ENCODE peak calls at places on chromosomes 7 and 10, in five cellular contexts. One of them, this sample, is unnamed. For H3K27me3 and H3K4me1, the result is how much of the 10 kb centered on the place peaks cover.

GRCh38 chr10:96851281-96851680 is 19.2 kb downstream of the LCOR start:
- DNase-seq in adrenal gland: no peak
- DNase-seq in fibroblast of lung: no peak
- DNase-seq in Peyer's patch: no peak
- DNase-seq in astrocyte: no peak
- DNase-seq in this sample: no peak

GRCh38 chr7:66557214-66558200 is 71.2 kb upstream of the KCTD7 start:
- DNase-seq in adrenal gland: peak
- DNase-seq in fibroblast of lung: peak
- DNase-seq in Peyer's patch: peak
- DNase-seq in astrocyte: no peak
- DNase-seq in this sample: peak

GRCh38 chr10:130043491-130043890 is 67.1 kb downstream of the C10orf143 start:
- DNase-seq in adrenal gland: no peak
- DNase-seq in fibroblast of lung: no peak
- DNase-seq in Peyer's patch: no peak
- DNase-seq in astrocyte: no peak
- DNase-seq in this sample: no peak

GRCh38 chr10:3906511-3907111 is 121.6 kb upstream of the KLF6 start:
- DNase-seq in adrenal gland: no peak
- DNase-seq in fibroblast of lung: peak
- DNase-seq in Peyer's patch: no peak
- DNase-seq in astrocyte: peak
- DNase-seq in this sample: no peak

GRCh38 chr10:87551324-87551723 is 46.6 kb downstream of the MINPP1 start:
- DNase-seq in adrenal gland: no peak
- DNase-seq in fibroblast of lung: peak
- DNase-seq in Peyer's patch: no peak
- DNase-seq in astrocyte: peak
- DNase-seq in this sample: no peak

GRCh38 chr10:61877882-61878281 is 23.6 kb upstream of the ARID5B start:
- DNase-seq in adrenal gland: no peak
- DNase-seq in fibroblast of lung: no peak
- DNase-seq in Peyer's patch: no peak
- DNase-seq in astrocyte: no peak
- DNase-seq in this sample: no peak

GRCh38 chr10:46006219-46006618 is 24.2 kb downstream of the NCOA4 start:
- DNase-seq in adrenal gland: no peak
- DNase-seq in fibroblast of lung: peak
- DNase-seq in Peyer's patch: no peak
- DNase-seq in astrocyte: peak
- DNase-seq in this sample: no peak

GRCh38 chr10:125495386-125495785 is 187.6 kb downstream of the TEX36 start:
- DNase-seq in adrenal gland: no peak
- DNase-seq in fibroblast of lung: no peak
- DNase-seq in Peyer's patch: no peak
- DNase-seq in astrocyte: no peak
- DNase-seq in this sample: no peak

GRCh38 chr7:19958309-19958896 is 185.0 kb upstream of the TMEM196 start:
- DNase-seq in adrenal gland: no peak
- DNase-seq in fibroblast of lung: peak
- DNase-seq in Peyer's patch: no peak
- DNase-seq in astrocyte: peak
- DNase-seq in this sample: no peak

GRCh38 chr7:35038340-35038738 is 1.1 kb upstream of the DPY19L1 start:
- DNase-seq in adrenal gland: peak
- DNase-seq in fibroblast of lung: no peak
- DNase-seq in Peyer's patch: no peak
- DNase-seq in astrocyte: no peak
- DNase-seq in this sample: no peak

GRCh38 chr7:139035588-139036353 is at the start of gene ZC3HAV1L:
- DNase-seq in adrenal gland: peak
- DNase-seq in fibroblast of lung: peak
- DNase-seq in Peyer's patch: no peak
- DNase-seq in astrocyte: peak
- DNase-seq in this sample: peak

GRCh38 chr10:78777466-78778256 is 291.1 kb upstream of the ZMIZ1 start:
- DNase-seq in adrenal gland: no peak
- DNase-seq in fibroblast of lung: peak
- DNase-seq in Peyer's patch: no peak
- DNase-seq in astrocyte: no peak
- DNase-seq in this sample: peak

GRCh38 chr7:8785081-8785480 is 351.7 kb downstream of the NXPH1 start:
- DNase-seq in adrenal gland: no peak
- DNase-seq in fibroblast of lung: no peak
- DNase-seq in Peyer's patch: no peak
- DNase-seq in astrocyte: no peak
- DNase-seq in this sample: no peak

GRCh38 chr10:110820321-110820814 is 51.4 kb upstream of the PDCD4 start:
- DNase-seq in adrenal gland: peak
- DNase-seq in fibroblast of lung: peak
- DNase-seq in Peyer's patch: no peak
- DNase-seq in astrocyte: peak
- DNase-seq in this sample: peak

GRCh38 chr7:16940777-16941176 is 59.0 kb upstream of the AGR3 start:
- DNase-seq in adrenal gland: no peak
- DNase-seq in fibroblast of lung: peak
- DNase-seq in Peyer's patch: no peak
- DNase-seq in astrocyte: no peak
- DNase-seq in this sample: no peak

GRCh38 chr7:143900230-143900766 is 1.7 kb downstream of the TCAF1 start:
- DNase-seq in adrenal gland: peak
- DNase-seq in fibroblast of lung: peak
- DNase-seq in Peyer's patch: no peak
- DNase-seq in astrocyte: peak
- DNase-seq in this sample: no peak

GRCh38 chr7:128989961-128990360 is 52.2 kb downstream of the IRF5 start:
- DNase-seq in adrenal gland: no peak
- DNase-seq in fibroblast of lung: no peak
- DNase-seq in Peyer's patch: no peak
- DNase-seq in astrocyte: no peak
- DNase-seq in this sample: no peak

GRCh38 chr7:53984776-53985175 is 557.4 kb upstream of the VSTM2A start:
- DNase-seq in adrenal gland: no peak
- DNase-seq in fibroblast of lung: no peak
- DNase-seq in Peyer's patch: no peak
- DNase-seq in astrocyte: no peak
- DNase-seq in this sample: no peak

GRCh38 chr7:140005754-140006503 is 56.8 kb downstream of the PARP12 start:
- DNase-seq in adrenal gland: peak
- DNase-seq in fibroblast of lung: peak
- DNase-seq in Peyer's patch: no peak
- DNase-seq in astrocyte: no peak
- DNase-seq in this sample: no peak

GRCh38 chr7:27677912-27678612 is 15.4 kb upstream of the HIBADH start:
- DNase-seq in adrenal gland: no peak
- DNase-seq in fibroblast of lung: peak
- DNase-seq in Peyer's patch: no peak
- DNase-seq in astrocyte: peak
- DNase-seq in this sample: peak

GRCh38 chr10:93445097-93445960 is 36.8 kb downstream of the MYOF start:
- DNase-seq in adrenal gland: peak
- DNase-seq in fibroblast of lung: peak
- DNase-seq in Peyer's patch: peak
- DNase-seq in astrocyte: peak
- DNase-seq in this sample: peak

GRCh38 chr10:100670828-100671479 is 74.4 kb upstream of the PAX2 start:
- DNase-seq in adrenal gland: no peak
- DNase-seq in fibroblast of lung: no peak
- DNase-seq in Peyer's patch: peak
- DNase-seq in astrocyte: no peak
- DNase-seq in this sample: peak

GRCh38 chr7:21146642-21147423 is 281.1 kb upstream of the SP4 start:
- DNase-seq in adrenal gland: no peak
- DNase-seq in fibroblast of lung: no peak
- DNase-seq in Peyer's patch: no peak
- DNase-seq in astrocyte: no peak
- DNase-seq in this sample: no peak

GRCh38 chr10:79193694-79194382 is 125.1 kb downstream of the ZMIZ1 start:
- DNase-seq in adrenal gland: no peak
- DNase-seq in fibroblast of lung: no peak
- DNase-seq in Peyer's patch: no peak
- DNase-seq in astrocyte: no peak
- DNase-seq in this sample: no peak

GRCh38 chr7:142185069-142185468 is 72.8 kb downstream of the PRSS58 start:
- DNase-seq in adrenal gland: no peak
- DNase-seq in fibroblast of lung: no peak
- DNase-seq in Peyer's patch: no peak
- DNase-seq in astrocyte: no peak
- DNase-seq in this sample: no peak

GRCh38 chr7:98107313-98107691 is 640 bp downstream of the LMTK2 start:
- DNase-seq in adrenal gland: no peak
- DNase-seq in fibroblast of lung: no peak
- DNase-seq in Peyer's patch: no peak
- DNase-seq in astrocyte: no peak
- DNase-seq in this sample: no peak

GRCh38 chr10:84257343-84258020 is 12.6 kb downstream of the RGR start:
- DNase-seq in adrenal gland: no peak
- DNase-seq in fibroblast of lung: no peak
- DNase-seq in Peyer's patch: no peak
- DNase-seq in astrocyte: no peak
- DNase-seq in this sample: no peak

GRCh38 chr10:30463944-30464451 is 30.0 kb downstream of the MAP3K8 start:
- DNase-seq in adrenal gland: no peak
- DNase-seq in fibroblast of lung: peak
- DNase-seq in Peyer's patch: no peak
- DNase-seq in astrocyte: peak
- DNase-seq in this sample: no peak

GRCh38 chr7:231030-231857 is 38.9 kb downstream of the FAM20C start:
- DNase-seq in adrenal gland: no peak
- DNase-seq in fibroblast of lung: peak
- DNase-seq in Peyer's patch: no peak
- DNase-seq in astrocyte: no peak
- DNase-seq in this sample: no peak

GRCh38 chr10:49778197-49778596 is 16.1 kb upstream of the OGDHL start:
- DNase-seq in adrenal gland: no peak
- DNase-seq in fibroblast of lung: no peak
- DNase-seq in Peyer's patch: no peak
- DNase-seq in astrocyte: no peak
- DNase-seq in this sample: no peak

GRCh38 chr10:49784631-49785030 is 22.5 kb upstream of the OGDHL start:
- DNase-seq in adrenal gland: no peak
- DNase-seq in fibroblast of lung: no peak
- DNase-seq in Peyer's patch: no peak
- DNase-seq in astrocyte: no peak
- DNase-seq in this sample: no peak

GRCh38 chr10:49781247-49781646 is 19.1 kb upstream of the OGDHL start:
- DNase-seq in adrenal gland: no peak
- DNase-seq in fibroblast of lung: peak
- DNase-seq in Peyer's patch: no peak
- DNase-seq in astrocyte: no peak
- DNase-seq in this sample: no peak

DNA sequence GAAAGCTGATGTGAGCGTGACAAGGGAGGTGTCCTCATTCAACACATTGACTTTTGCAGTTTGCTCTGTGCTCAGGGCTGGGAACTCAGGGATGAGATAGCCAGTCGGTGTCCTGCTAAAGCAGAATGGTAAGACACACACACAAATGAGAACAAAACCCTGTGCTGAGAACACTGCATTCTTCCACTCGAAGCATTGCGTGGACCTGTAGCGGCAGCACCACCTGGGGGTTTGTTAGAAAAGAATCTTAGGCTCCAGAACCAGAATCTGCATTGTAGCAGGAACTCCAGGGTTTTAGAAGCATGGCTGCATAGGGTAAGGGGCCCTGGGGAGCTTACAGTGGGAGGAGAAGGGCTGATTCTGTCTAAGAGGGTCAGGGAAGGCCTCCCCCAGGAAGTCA is 21.5 kb upstream of the OGDHL start:
- DNase-seq in adrenal gland: no peak
- DNase-seq in fibroblast of lung: no peak
- DNase-seq in Peyer's patch: no peak
- DNase-seq in astrocyte: no peak
- DNase-seq in this sample: no peak
- H3K27me3 ChIP-seq in adrenal gland: under half
- H3K27me3 ChIP-seq in fibroblast of lung: under half
- H3K27me3 ChIP-seq in Peyer's patch: under half
- H3K27me3 ChIP-seq in astrocyte: under half
- H3K27me3 ChIP-seq in this sample: under half

DNA sequence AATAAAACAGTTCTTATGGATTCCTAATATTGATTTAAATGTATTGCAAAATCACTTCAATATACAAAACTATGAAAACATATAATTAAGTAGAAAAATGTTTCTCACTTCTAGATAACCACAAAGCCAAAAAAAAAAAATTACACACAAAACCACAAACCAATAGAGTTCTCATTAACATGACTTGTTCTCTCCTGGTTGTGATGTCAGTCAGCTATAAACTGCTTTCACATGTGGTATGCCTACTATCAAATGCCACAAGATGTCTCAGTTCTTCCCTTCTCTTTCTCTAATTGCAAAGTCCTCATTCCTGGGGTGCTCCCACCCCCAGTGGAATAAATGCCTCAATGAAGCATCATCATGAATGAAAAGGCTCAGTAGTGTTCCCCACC is 16.6 kb downstream of the GNAI1 start:
- DNase-seq in adrenal gland: no peak
- DNase-seq in fibroblast of lung: peak
- DNase-seq in Peyer's patch: no peak
- DNase-seq in astrocyte: peak
- DNase-seq in this sample: no peak
- H3K4me1 ChIP-seq in adrenal gland: under half
- H3K4me1 ChIP-seq in fibroblast of lung: under half
- H3K4me1 ChIP-seq in Peyer's patch: under half
- H3K4me1 ChIP-seq in astrocyte: under half
- H3K4me1 ChIP-seq in this sample: under half

GRCh38 chr10:99276848-99277486 is 41.3 kb upstream of the HPSE2 start:
- DNase-seq in adrenal gland: no peak
- DNase-seq in fibroblast of lung: no peak
- DNase-seq in Peyer's patch: no peak
- DNase-seq in astrocyte: no peak
- DNase-seq in this sample: no peak
- TF ChIP-seq CTCF in adrenal gland: no peak
- TF ChIP-seq CTCF in fibroblast of lung: peak
- TF ChIP-seq CTCF in Peyer's patch: peak
- TF ChIP-seq CTCF in astrocyte: peak
- TF ChIP-seq CTCF in this sample: peak

GRCh38 chr10:43155716-43156115 is 17.5 kb downstream of the CSGALNACT2 start:
- DNase-seq in adrenal gland: no peak
- DNase-seq in fibroblast of lung: no peak
- DNase-seq in Peyer's patch: no peak
- DNase-seq in astrocyte: no peak
- DNase-seq in this sample: no peak
- H3K27me3 ChIP-seq in adrenal gland: under half
- H3K27me3 ChIP-seq in fibroblast of lung: under half
- H3K27me3 ChIP-seq in Peyer's patch: under half
- H3K27me3 ChIP-seq in astrocyte: under half
- H3K27me3 ChIP-seq in this sample: under half